ENCODE peak calls at places on chromosome 4, in four cellular contexts. S, T, V and C are unnamed samples.

GRCh38 chr4:140719693-140720092 is 36.5 kb downstream of the TBC1D9 start:
- DNase-seq in T (no peak), V (no peak), S (no peak), C (no peak)

GRCh38 chr4:185318679-185319078 is 77.0 kb downstream of the LRP2BP start:
- DNase-seq in T (no peak), V (no peak), S (peak), C (no peak)

GRCh38 chr4:183960021-183960420 is 54.9 kb downstream of the STOX2 start:
- DNase-seq in V (peak), T (no peak), S (peak), C (peak)

GRCh38 chr4:38056024-38056685 is 96.0 kb downstream of the PTTG2 start:
- DNase-seq in T (no peak), V (no peak), S (no peak), C (no peak)

GRCh38 chr4:112190684-112191083 is 40.9 kb upstream of the AP1AR start:
- DNase-seq in S (no peak), V (no peak), T (no peak), C (no peak)

GRCh38 chr4:71270901-71271300 is 67.9 kb upstream of the SLC4A4 start:
- DNase-seq in V (peak), S (no peak), T (no peak), C (peak)

GRCh38 chr4:187070158-187070557 is 346.5 kb upstream of the FAT1 start:
- DNase-seq in S (peak), T (no peak), V (no peak), C (no peak)

GRCh38 chr4:11271263-11271662 is 157.4 kb downstream of the HS3ST1 start:
- DNase-seq in V (no peak), T (no peak), S (no peak), C (no peak)

GRCh38 chr4:134147941-134148340 is 53.6 kb downstream of the PABPC4L start:
- DNase-seq in V (no peak), T (no peak), S (no peak), C (no peak)

GRCh38 chr4:125434136-125434535 is 119.4 kb downstream of the FAT4 start:
- DNase-seq in V (no peak), T (no peak), S (no peak), C (no peak)

GRCh38 chr4:160238790-160239189 is 1135.9 kb downstream of the RAPGEF2 start:
- DNase-seq in V (no peak), T (no peak), S (peak), C (no peak)

GRCh38 chr4:128384091-128384520 is 96.5 kb upstream of the PGRMC2 start:
- DNase-seq in V (no peak), S (peak), T (no peak), C (no peak)

GRCh38 chr4:93730251-93730650 is 98.3 kb upstream of the ATOH1 start:
- DNase-seq in T (no peak), V (no peak), S (no peak), C (no peak)

GRCh38 chr4:55409468-55410171 is 13.9 kb downstream of the TMEM165 start:
- DNase-seq in V (peak), T (no peak), S (peak), C (no peak)

GRCh38 chr4:157885785-157886184 is 287.0 kb downstream of the GASK1B start:
- DNase-seq in T (no peak), S (no peak), V (no peak), C (no peak)